ENCODE peak calls at places on chromosomes 7 and 10, in ten cellular contexts. One of them, this sample, is unnamed.

GRCh38 chr10:12922117-12922900 is 79.2 kb downstream of the CCDC3 start:
- DNase-seq in stimulated activated CD4-positive, alpha-beta T cell treated with anti-CD3 and anti-CD28 coated beads, TNF-alpha, amount 100 ng/mL, for 4 hours: no peak
- DNase-seq in neural crest cell: no peak
- DNase-seq in activated T-cell treated with anti-CD3 and anti-CD28 coated beads for 1 hour: no peak
- DNase-seq in NCI-H1694: no peak
- DNase-seq in T-helper 9 cell: no peak
- DNase-seq in activated T-helper 1 cell treated with Interleukin-2 at 50 U/mL for 16 hours: no peak
- DNase-seq in tibial nerve: no peak
- DNase-seq in activated CD4-positive, alpha-beta T cell treated with anti-CD3 and anti-CD28 coated beads, Interleukin-2, amount 50 U/mL, for 1 hour: no peak
- DNase-seq in naive thymus-derived CD8-positive, alpha-beta T cell: no peak
- DNase-seq in this sample: no peak

GRCh38 chr10:119511828-119512515 is 30.5 kb downstream of the RGS10 start:
- DNase-seq in stimulated activated CD4-positive, alpha-beta T cell treated with anti-CD3 and anti-CD28 coated beads, TNF-alpha, amount 100 ng/mL, for 4 hours: no peak
- DNase-seq in neural crest cell: no peak
- DNase-seq in activated T-cell treated with anti-CD3 and anti-CD28 coated beads for 1 hour: no peak
- DNase-seq in NCI-H1694: no peak
- DNase-seq in T-helper 9 cell: no peak
- DNase-seq in activated T-helper 1 cell treated with Interleukin-2 at 50 U/mL for 16 hours: no peak
- DNase-seq in tibial nerve: no peak
- DNase-seq in activated CD4-positive, alpha-beta T cell treated with anti-CD3 and anti-CD28 coated beads, Interleukin-2, amount 50 U/mL, for 1 hour: no peak
- DNase-seq in naive thymus-derived CD8-positive, alpha-beta T cell: peak; percentile 50
- DNase-seq in this sample: no peak

GRCh38 chr7:103843689-103844480 is 145.6 kb downstream of the RELN start:
- DNase-seq in stimulated activated CD4-positive, alpha-beta T cell treated with anti-CD3 and anti-CD28 coated beads, TNF-alpha, amount 100 ng/mL, for 4 hours: no peak
- DNase-seq in neural crest cell: no peak
- DNase-seq in activated T-cell treated with anti-CD3 and anti-CD28 coated beads for 1 hour: no peak
- DNase-seq in NCI-H1694: no peak
- DNase-seq in T-helper 9 cell: no peak
- DNase-seq in activated T-helper 1 cell treated with Interleukin-2 at 50 U/mL for 16 hours: no peak
- DNase-seq in tibial nerve: no peak
- DNase-seq in activated CD4-positive, alpha-beta T cell treated with anti-CD3 and anti-CD28 coated beads, Interleukin-2, amount 50 U/mL, for 1 hour: no peak
- DNase-seq in naive thymus-derived CD8-positive, alpha-beta T cell: no peak
- DNase-seq in this sample: no peak

GRCh38 chr7:2037805-2038635 is 194.7 kb downstream of the MAD1L1 start:
- DNase-seq in stimulated activated CD4-positive, alpha-beta T cell treated with anti-CD3 and anti-CD28 coated beads, TNF-alpha, amount 100 ng/mL, for 4 hours: no peak
- DNase-seq in neural crest cell: no peak
- DNase-seq in activated T-cell treated with anti-CD3 and anti-CD28 coated beads for 1 hour: no peak
- DNase-seq in NCI-H1694: no peak
- DNase-seq in T-helper 9 cell: no peak
- DNase-seq in activated T-helper 1 cell treated with Interleukin-2 at 50 U/mL for 16 hours: no peak
- DNase-seq in tibial nerve: no peak
- DNase-seq in activated CD4-positive, alpha-beta T cell treated with anti-CD3 and anti-CD28 coated beads, Interleukin-2, amount 50 U/mL, for 1 hour: no peak
- DNase-seq in naive thymus-derived CD8-positive, alpha-beta T cell: peak; percentile 71
- DNase-seq in this sample: no peak

GRCh38 chr7:72441791-72442190 is 29.7 kb upstream of the CALN1 start:
- DNase-seq in stimulated activated CD4-positive, alpha-beta T cell treated with anti-CD3 and anti-CD28 coated beads, TNF-alpha, amount 100 ng/mL, for 4 hours: no peak
- DNase-seq in neural crest cell: no peak
- DNase-seq in activated T-cell treated with anti-CD3 and anti-CD28 coated beads for 1 hour: no peak
- DNase-seq in NCI-H1694: no peak
- DNase-seq in T-helper 9 cell: no peak
- DNase-seq in activated T-helper 1 cell treated with Interleukin-2 at 50 U/mL for 16 hours: no peak
- DNase-seq in tibial nerve: no peak
- DNase-seq in activated CD4-positive, alpha-beta T cell treated with anti-CD3 and anti-CD28 coated beads, Interleukin-2, amount 50 U/mL, for 1 hour: no peak
- DNase-seq in naive thymus-derived CD8-positive, alpha-beta T cell: no peak
- DNase-seq in this sample: no peak

GRCh38 chr10:77111611-77112550 is 525.7 kb downstream of the KCNMA1 start:
- DNase-seq in stimulated activated CD4-positive, alpha-beta T cell treated with anti-CD3 and anti-CD28 coated beads, TNF-alpha, amount 100 ng/mL, for 4 hours: no peak
- DNase-seq in neural crest cell: peak; percentile 37
- DNase-seq in activated T-cell treated with anti-CD3 and anti-CD28 coated beads for 1 hour: no peak
- DNase-seq in NCI-H1694: no peak
- DNase-seq in T-helper 9 cell: no peak
- DNase-seq in activated T-helper 1 cell treated with Interleukin-2 at 50 U/mL for 16 hours: no peak
- DNase-seq in tibial nerve: no peak
- DNase-seq in activated CD4-positive, alpha-beta T cell treated with anti-CD3 and anti-CD28 coated beads, Interleukin-2, amount 50 U/mL, for 1 hour: no peak
- DNase-seq in naive thymus-derived CD8-positive, alpha-beta T cell: peak; percentile 48
- DNase-seq in this sample: no peak

GRCh38 chr10:110535958-110536891 is 31.3 kb upstream of the SMC3 start:
- DNase-seq in stimulated activated CD4-positive, alpha-beta T cell treated with anti-CD3 and anti-CD28 coated beads, TNF-alpha, amount 100 ng/mL, for 4 hours: peak; percentile 23
- DNase-seq in neural crest cell: no peak
- DNase-seq in activated T-cell treated with anti-CD3 and anti-CD28 coated beads for 1 hour: no peak
- DNase-seq in NCI-H1694: no peak
- DNase-seq in T-helper 9 cell: peak; percentile 15
- DNase-seq in activated T-helper 1 cell treated with Interleukin-2 at 50 U/mL for 16 hours: peak; percentile 15
- DNase-seq in tibial nerve: no peak
- DNase-seq in activated CD4-positive, alpha-beta T cell treated with anti-CD3 and anti-CD28 coated beads, Interleukin-2, amount 50 U/mL, for 1 hour: peak; percentile 26
- DNase-seq in naive thymus-derived CD8-positive, alpha-beta T cell: peak; percentile 42
- DNase-seq in this sample: no peak

GRCh38 chr10:24351883-24352778 is 143.2 kb downstream of the KIAA1217 start:
- DNase-seq in stimulated activated CD4-positive, alpha-beta T cell treated with anti-CD3 and anti-CD28 coated beads, TNF-alpha, amount 100 ng/mL, for 4 hours: no peak
- DNase-seq in neural crest cell: no peak
- DNase-seq in activated T-cell treated with anti-CD3 and anti-CD28 coated beads for 1 hour: no peak
- DNase-seq in NCI-H1694: no peak
- DNase-seq in T-helper 9 cell: no peak
- DNase-seq in activated T-helper 1 cell treated with Interleukin-2 at 50 U/mL for 16 hours: no peak
- DNase-seq in tibial nerve: no peak
- DNase-seq in activated CD4-positive, alpha-beta T cell treated with anti-CD3 and anti-CD28 coated beads, Interleukin-2, amount 50 U/mL, for 1 hour: no peak
- DNase-seq in naive thymus-derived CD8-positive, alpha-beta T cell: no peak
- DNase-seq in this sample: no peak

GRCh38 chr10:86355571-86356038 is 11.0 kb downstream of the GRID1 start:
- DNase-seq in stimulated activated CD4-positive, alpha-beta T cell treated with anti-CD3 and anti-CD28 coated beads, TNF-alpha, amount 100 ng/mL, for 4 hours: no peak
- DNase-seq in neural crest cell: no peak
- DNase-seq in activated T-cell treated with anti-CD3 and anti-CD28 coated beads for 1 hour: no peak
- DNase-seq in NCI-H1694: no peak
- DNase-seq in T-helper 9 cell: no peak
- DNase-seq in activated T-helper 1 cell treated with Interleukin-2 at 50 U/mL for 16 hours: no peak
- DNase-seq in tibial nerve: peak; percentile 41
- DNase-seq in activated CD4-positive, alpha-beta T cell treated with anti-CD3 and anti-CD28 coated beads, Interleukin-2, amount 50 U/mL, for 1 hour: no peak
- DNase-seq in naive thymus-derived CD8-positive, alpha-beta T cell: no peak
- DNase-seq in this sample: no peak

GRCh38 chr10:133375357-133376115 is 2.4 kb upstream of the ECHS1 start:
- DNase-seq in stimulated activated CD4-positive, alpha-beta T cell treated with anti-CD3 and anti-CD28 coated beads, TNF-alpha, amount 100 ng/mL, for 4 hours: no peak
- DNase-seq in neural crest cell: no peak
- DNase-seq in activated T-cell treated with anti-CD3 and anti-CD28 coated beads for 1 hour: no peak
- DNase-seq in NCI-H1694: no peak
- DNase-seq in T-helper 9 cell: no peak
- DNase-seq in activated T-helper 1 cell treated with Interleukin-2 at 50 U/mL for 16 hours: no peak
- DNase-seq in tibial nerve: no peak
- DNase-seq in activated CD4-positive, alpha-beta T cell treated with anti-CD3 and anti-CD28 coated beads, Interleukin-2, amount 50 U/mL, for 1 hour: no peak
- DNase-seq in naive thymus-derived CD8-positive, alpha-beta T cell: no peak
- DNase-seq in this sample: no peak

GRCh38 chr10:73910764-73911552 is at the start of gene PLAU:
- DNase-seq in stimulated activated CD4-positive, alpha-beta T cell treated with anti-CD3 and anti-CD28 coated beads, TNF-alpha, amount 100 ng/mL, for 4 hours: peak; percentile 30
- DNase-seq in neural crest cell: peak; percentile 44
- DNase-seq in activated T-cell treated with anti-CD3 and anti-CD28 coated beads for 1 hour: no peak
- DNase-seq in NCI-H1694: no peak
- DNase-seq in T-helper 9 cell: peak; percentile 29
- DNase-seq in activated T-helper 1 cell treated with Interleukin-2 at 50 U/mL for 16 hours: no peak
- DNase-seq in tibial nerve: no peak
- DNase-seq in activated CD4-positive, alpha-beta T cell treated with anti-CD3 and anti-CD28 coated beads, Interleukin-2, amount 50 U/mL, for 1 hour: peak; percentile 23
- DNase-seq in naive thymus-derived CD8-positive, alpha-beta T cell: peak; percentile 29
- DNase-seq in this sample: peak; percentile 41

GRCh38 chr10:126013489-126014281 is 117.3 kb downstream of the FANK1 start:
- DNase-seq in stimulated activated CD4-positive, alpha-beta T cell treated with anti-CD3 and anti-CD28 coated beads, TNF-alpha, amount 100 ng/mL, for 4 hours: no peak
- DNase-seq in neural crest cell: no peak
- DNase-seq in activated T-cell treated with anti-CD3 and anti-CD28 coated beads for 1 hour: peak; percentile 4
- DNase-seq in NCI-H1694: no peak
- DNase-seq in T-helper 9 cell: no peak
- DNase-seq in activated T-helper 1 cell treated with Interleukin-2 at 50 U/mL for 16 hours: no peak
- DNase-seq in tibial nerve: no peak
- DNase-seq in activated CD4-positive, alpha-beta T cell treated with anti-CD3 and anti-CD28 coated beads, Interleukin-2, amount 50 U/mL, for 1 hour: no peak
- DNase-seq in naive thymus-derived CD8-positive, alpha-beta T cell: no peak
- DNase-seq in this sample: no peak

GRCh38 chr7:114082567-114082933 is 163.7 kb upstream of the PPP1R3A start:
- DNase-seq in stimulated activated CD4-positive, alpha-beta T cell treated with anti-CD3 and anti-CD28 coated beads, TNF-alpha, amount 100 ng/mL, for 4 hours: no peak
- DNase-seq in neural crest cell: no peak
- DNase-seq in activated T-cell treated with anti-CD3 and anti-CD28 coated beads for 1 hour: no peak
- DNase-seq in NCI-H1694: no peak
- DNase-seq in T-helper 9 cell: no peak
- DNase-seq in activated T-helper 1 cell treated with Interleukin-2 at 50 U/mL for 16 hours: no peak
- DNase-seq in tibial nerve: no peak
- DNase-seq in activated CD4-positive, alpha-beta T cell treated with anti-CD3 and anti-CD28 coated beads, Interleukin-2, amount 50 U/mL, for 1 hour: no peak
- DNase-seq in naive thymus-derived CD8-positive, alpha-beta T cell: no peak
- DNase-seq in this sample: no peak

GRCh38 chr7:29424295-29424983 is 139.2 kb upstream of the PRR15 start:
- DNase-seq in stimulated activated CD4-positive, alpha-beta T cell treated with anti-CD3 and anti-CD28 coated beads, TNF-alpha, amount 100 ng/mL, for 4 hours: no peak
- DNase-seq in neural crest cell: no peak
- DNase-seq in activated T-cell treated with anti-CD3 and anti-CD28 coated beads for 1 hour: no peak
- DNase-seq in NCI-H1694: no peak
- DNase-seq in T-helper 9 cell: no peak
- DNase-seq in activated T-helper 1 cell treated with Interleukin-2 at 50 U/mL for 16 hours: no peak
- DNase-seq in tibial nerve: no peak
- DNase-seq in activated CD4-positive, alpha-beta T cell treated with anti-CD3 and anti-CD28 coated beads, Interleukin-2, amount 50 U/mL, for 1 hour: no peak
- DNase-seq in naive thymus-derived CD8-positive, alpha-beta T cell: no peak
- DNase-seq in this sample: no peak

GRCh38 chr10:71638577-71639411 is 80.8 kb downstream of the C10orf105 start:
- DNase-seq in stimulated activated CD4-positive, alpha-beta T cell treated with anti-CD3 and anti-CD28 coated beads, TNF-alpha, amount 100 ng/mL, for 4 hours: no peak
- DNase-seq in neural crest cell: no peak
- DNase-seq in activated T-cell treated with anti-CD3 and anti-CD28 coated beads for 1 hour: no peak
- DNase-seq in NCI-H1694: no peak
- DNase-seq in T-helper 9 cell: no peak
- DNase-seq in activated T-helper 1 cell treated with Interleukin-2 at 50 U/mL for 16 hours: no peak
- DNase-seq in tibial nerve: no peak
- DNase-seq in activated CD4-positive, alpha-beta T cell treated with anti-CD3 and anti-CD28 coated beads, Interleukin-2, amount 50 U/mL, for 1 hour: no peak
- DNase-seq in naive thymus-derived CD8-positive, alpha-beta T cell: no peak
- DNase-seq in this sample: no peak

GRCh38 chr7:71900556-71900955 is 511.6 kb downstream of the CALN1 start:
- DNase-seq in stimulated activated CD4-positive, alpha-beta T cell treated with anti-CD3 and anti-CD28 coated beads, TNF-alpha, amount 100 ng/mL, for 4 hours: no peak
- DNase-seq in neural crest cell: no peak
- DNase-seq in activated T-cell treated with anti-CD3 and anti-CD28 coated beads for 1 hour: no peak
- DNase-seq in NCI-H1694: no peak
- DNase-seq in T-helper 9 cell: no peak
- DNase-seq in activated T-helper 1 cell treated with Interleukin-2 at 50 U/mL for 16 hours: no peak
- DNase-seq in tibial nerve: no peak
- DNase-seq in activated CD4-positive, alpha-beta T cell treated with anti-CD3 and anti-CD28 coated beads, Interleukin-2, amount 50 U/mL, for 1 hour: no peak
- DNase-seq in naive thymus-derived CD8-positive, alpha-beta T cell: no peak
- DNase-seq in this sample: no peak

GRCh38 chr7:120521761-120522737 is 249.1 kb downstream of the KCND2 start:
- DNase-seq in stimulated activated CD4-positive, alpha-beta T cell treated with anti-CD3 and anti-CD28 coated beads, TNF-alpha, amount 100 ng/mL, for 4 hours: no peak
- DNase-seq in neural crest cell: no peak
- DNase-seq in activated T-cell treated with anti-CD3 and anti-CD28 coated beads for 1 hour: no peak
- DNase-seq in NCI-H1694: no peak
- DNase-seq in T-helper 9 cell: no peak
- DNase-seq in activated T-helper 1 cell treated with Interleukin-2 at 50 U/mL for 16 hours: no peak
- DNase-seq in tibial nerve: no peak
- DNase-seq in activated CD4-positive, alpha-beta T cell treated with anti-CD3 and anti-CD28 coated beads, Interleukin-2, amount 50 U/mL, for 1 hour: no peak
- DNase-seq in naive thymus-derived CD8-positive, alpha-beta T cell: no peak
- DNase-seq in this sample: no peak

This sample was measured in progenitor cell of endocrine pancreas.